ENCODE peak calls at places on chromosomes 5 and 9, in four cellular contexts. N is prostate gland; E is K562; Q is CD8-positive, alpha-beta T cell. Z is an unnamed sample.
A peak's percentile ranks its signal among the peaks of the same experiment; 100 is the strongest.

GRCh38 chr5:38783011-38783551 is 62.7 kb upstream of the OSMR start:
- DNase-seq in N (peak; percentile 68), Q (no peak), E (no peak), Z (no peak)

GRCh38 chr5:104652271-104652861 is 1089.8 kb upstream of the NUDT12 start:
- DNase-seq in N (no peak), E (no peak), Q (no peak), Z (no peak)

GRCh38 chr9:89445801-89446228 is 52.1 kb downstream of the SEMA4D start:
- DNase-seq in Q (no peak), E (no peak), N (no peak), Z (no peak)

GRCh38 chr5:149278811-149279210 is 7.2 kb downstream of the AFAP1L1 start:
- DNase-seq in E (no peak), Q (no peak), N (no peak), Z (no peak)

GRCh38 chr9:93666279-93666784 is 89.9 kb downstream of the PHF2 start:
- DNase-seq in E (no peak), N (no peak), Q (no peak), Z (no peak)

GRCh38 chr5:31864015-31864414 is 225.1 kb downstream of the PDZD2 start:
- DNase-seq in E (no peak), Q (no peak), N (no peak), Z (no peak)

GRCh38 chr5:68265822-68266395 is 50.4 kb downstream of the PIK3R1 start:
- DNase-seq in Q (no peak), N (no peak), E (no peak), Z (no peak)

GRCh38 chr9:127640908-127641545 is 28.9 kb downstream of the STXBP1 start:
- DNase-seq in Q (no peak), N (no peak), E (no peak), Z (no peak)

GRCh38 chr9:111807197-111807596 is 12.5 kb upstream of the SHOC1 start:
- DNase-seq in N (no peak), E (no peak), Q (no peak), Z (no peak)

GRCh38 chr5:144394036-144394435 is 223.4 kb downstream of the KCTD16 start:
- DNase-seq in Q (no peak), E (no peak), N (no peak), Z (no peak)

GRCh38 chr5:169088032-169088726 is 212.8 kb downstream of the SLIT3 start:
- DNase-seq in Q (no peak), E (no peak), N (no peak), Z (no peak)

GRCh38 chr5:79612667-79613190 is 488 bp downstream of the TENT2 start:
- DNase-seq in Q (no peak), N (no peak), E (no peak), Z (peak; percentile 76)

GRCh38 chr9:5389109-5389732 is 48.5 kb downstream of the PLGRKT start:
- DNase-seq in E (no peak), Q (no peak), N (peak; percentile 10), Z (no peak)

GRCh38 chr5:74581988-74582365 is 58.6 kb downstream of the ENC1 start:
- DNase-seq in N (no peak), E (no peak), Q (no peak), Z (no peak)

GRCh38 chr9:106479679-106480078 is 383.3 kb upstream of the ZNF462 start:
- DNase-seq in E (no peak), N (no peak), Q (no peak), Z (no peak)

GRCh38 chr9:86774101-86774500 is 173.2 kb downstream of the GAS1 start:
- DNase-seq in E (no peak), Q (no peak), N (no peak), Z (no peak)

GRCh38 chr5:33401482-33402390 is 39.0 kb upstream of the TARS1 start:
- DNase-seq in N (no peak), Q (no peak), E (no peak), Z (no peak)

GRCh38 chr9:624935-625505 is 216.5 kb upstream of the DMRT1 start:
- DNase-seq in N (no peak), Q (no peak), E (no peak), Z (no peak)

GRCh38 chr9:618478-618877 is 223.0 kb upstream of the DMRT1 start:
- DNase-seq in N (no peak), E (no peak), Q (no peak), Z (no peak)

GRCh38 chr9:616694-617093 is 224.8 kb upstream of the DMRT1 start:
- DNase-seq in Q (no peak), N (no peak), E (no peak), Z (no peak)

GRCh38 chr9:617441-618085 is 223.9 kb upstream of the DMRT1 start:
- DNase-seq in E (no peak), Q (no peak), N (no peak), Z (no peak)

DNA sequence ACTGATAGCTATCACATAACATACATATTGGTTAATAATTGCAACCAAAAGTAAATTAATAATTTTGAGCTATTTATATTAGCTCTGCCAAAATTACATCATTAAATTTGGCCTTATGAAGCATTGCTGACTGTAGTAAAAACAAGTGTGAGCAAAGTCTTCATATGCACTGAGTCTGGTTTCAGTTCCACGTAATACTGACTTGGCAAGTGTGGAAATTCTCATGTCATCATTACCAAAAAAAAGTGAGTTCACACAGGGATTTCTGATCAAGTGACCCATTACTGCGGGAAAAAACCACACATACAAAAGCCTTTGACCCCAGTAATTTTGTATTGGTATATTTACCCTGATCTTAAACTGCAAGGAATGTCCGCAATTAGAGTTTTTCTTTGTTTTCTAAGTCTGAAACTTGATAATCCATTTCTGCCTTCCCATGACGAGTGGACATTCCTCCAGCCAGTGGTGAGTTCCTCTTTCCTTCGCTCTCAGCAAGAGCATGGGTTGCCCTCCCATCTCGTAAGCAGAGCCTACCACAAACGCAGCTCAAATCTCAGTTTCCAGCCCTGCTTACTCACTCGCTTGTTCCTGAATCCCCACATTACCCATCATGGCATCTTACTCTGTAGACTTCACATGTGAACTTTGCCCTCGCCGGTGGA is 220.2 kb upstream of the DMRT1 start:
- DNase-seq in Q (no peak), N (no peak), E (no peak), Z (no peak)
- H3K4me1 ChIP-seq in Q (no peaks in the 10 kb centered on the region), N (peaks cover 8% of the 10 kb centered on the region), E (no peaks in the 10 kb centered on the region), Z (no peaks in the 10 kb centered on the region)

DNA sequence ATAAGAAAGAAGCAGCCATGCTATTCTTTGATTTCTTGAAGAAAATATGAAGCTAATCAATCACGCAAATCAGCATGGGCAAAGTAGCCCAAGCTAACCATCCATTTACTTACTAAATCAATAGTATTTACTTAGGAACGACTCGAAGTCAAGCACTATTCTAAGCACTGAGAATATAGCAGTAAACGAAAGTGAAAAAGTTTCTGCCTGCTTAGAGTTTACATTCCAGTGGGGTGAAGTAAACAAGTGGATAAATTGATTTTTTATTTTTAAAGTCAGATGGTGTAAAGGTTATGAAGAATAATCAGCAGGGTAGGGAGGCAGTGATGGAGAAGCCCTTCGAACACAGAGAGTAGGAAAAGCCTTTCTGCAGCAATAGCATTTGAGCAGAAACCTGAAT is 5.5 kb downstream of the TSTD2 start:
- DNase-seq in N (no peak), Q (no peak), E (no peak), Z (no peak)
- H3K4me1 ChIP-seq in N (no peaks in the 10 kb centered on the region), Q (peaks cover 11% of the 10 kb centered on the region), E (peaks cover 4% of the 10 kb centered on the region), Z (peaks cover 35% of the 10 kb centered on the region)

GRCh38 chr5:167319243-167319642 is 972.2 kb upstream of the WWC1 start:
- DNase-seq in E (no peak), Q (no peak), N (no peak), Z (no peak)
- H3K4me1 ChIP-seq in E (no peaks in the 10 kb centered on the region), Q (no peaks in the 10 kb centered on the region), N (no peaks in the 10 kb centered on the region), Z (no peaks in the 10 kb centered on the region)

GRCh38 chr5:133995341-133995740 is 9.4 kb downstream of the VDAC1 start:
- DNase-seq in N (no peak), E (peak; percentile 52), Q (no peak), Z (peak; percentile 47)
- H3K4me1 ChIP-seq in N (peaks cover 12% of the 10 kb centered on the region), E (peaks cover 18% of the 10 kb centered on the region), Q (peaks cover 5% of the 10 kb centered on the region), Z (peaks cover 39% of the 10 kb centered on the region)

DNA sequence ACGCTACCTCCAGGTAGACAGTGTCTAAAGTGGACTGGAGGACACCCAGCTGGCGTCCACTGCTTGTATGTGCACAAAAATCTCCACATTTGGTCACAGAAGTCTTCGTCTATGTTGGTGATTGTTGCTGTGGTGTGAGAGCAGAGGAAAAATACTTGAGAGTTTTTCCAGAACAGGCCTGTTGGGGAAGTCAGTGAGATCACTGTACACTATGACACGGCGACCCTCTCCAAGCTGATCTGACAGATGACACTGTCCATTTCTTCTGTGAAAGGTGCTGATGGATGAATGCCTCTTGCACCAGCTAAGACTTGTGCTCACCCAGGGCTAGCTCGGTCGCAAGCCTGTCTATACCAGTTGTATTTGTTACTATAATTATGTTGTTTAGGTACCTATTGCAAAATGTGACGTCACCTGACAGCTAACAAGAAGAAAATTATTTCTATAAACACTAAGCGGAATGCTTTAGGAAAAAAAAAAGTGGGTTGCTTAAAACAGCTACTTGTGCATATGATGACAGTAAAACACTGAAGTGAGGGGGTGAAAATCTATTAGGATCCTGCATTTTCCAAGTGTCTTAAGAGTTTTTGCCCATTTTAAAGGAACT is 142.3 kb downstream of the ROR2 start:
- DNase-seq in N (no peak), Q (no peak), E (peak; percentile 20), Z (no peak)
- H3K4me1 ChIP-seq in N (no peaks in the 10 kb centered on the region), Q (no peaks in the 10 kb centered on the region), E (peaks cover 28% of the 10 kb centered on the region), Z (no peaks in the 10 kb centered on the region)

GRCh38 chr9:109100543-109101201 is 19.1 kb downstream of the TMEM245 start:
- DNase-seq in E (no peak), Q (no peak), N (no peak), Z (no peak)
- H3K4me1 ChIP-seq in E (no peaks in the 10 kb centered on the region), Q (peaks cover 63% of the 10 kb centered on the region), N (peaks cover 24% of the 10 kb centered on the region), Z (peaks cover 26% of the 10 kb centered on the region)

DNA sequence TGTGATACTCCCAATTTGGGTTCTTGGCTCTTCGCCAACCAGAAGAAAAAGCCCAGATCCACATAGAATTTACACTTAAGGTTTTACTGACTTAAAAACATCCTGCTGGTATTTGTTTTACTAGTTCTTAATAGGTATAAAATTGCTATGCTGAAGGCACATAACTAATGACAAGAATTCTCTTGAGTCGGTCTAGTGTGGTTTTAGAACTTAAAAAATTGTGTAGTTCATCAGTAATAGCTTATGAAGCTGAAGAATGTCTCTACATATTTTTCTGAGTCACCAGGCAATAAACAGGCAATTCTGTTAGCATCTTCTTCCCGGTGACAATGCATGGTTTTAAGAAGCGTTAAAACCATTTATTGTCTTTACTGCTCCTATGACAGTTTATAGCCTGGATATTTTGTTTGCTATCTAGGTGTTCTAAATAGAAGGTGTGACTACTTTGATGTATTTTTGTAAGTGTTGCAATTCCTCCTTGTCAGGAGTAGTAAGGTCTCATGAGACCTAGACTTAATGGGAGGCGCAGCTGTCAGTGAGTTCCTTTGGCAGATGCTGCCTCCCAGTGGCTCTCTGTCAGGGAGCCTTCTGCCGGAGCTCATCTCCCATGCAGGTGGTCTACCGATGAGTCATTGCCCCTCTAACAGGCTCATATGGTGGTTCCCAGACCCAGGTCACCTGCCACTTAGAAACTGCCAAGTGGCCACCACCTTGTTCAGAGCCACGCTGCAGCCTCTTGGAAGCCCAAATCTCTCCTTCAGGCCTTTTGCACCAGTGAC is 173.8 kb downstream of the MAST4 start:
- DNase-seq in N (no peak), E (no peak), Q (no peak), Z (peak; percentile 51)
- H3K4me1 ChIP-seq in N (no peaks in the 10 kb centered on the region), E (no peaks in the 10 kb centered on the region), Q (no peaks in the 10 kb centered on the region), Z (peaks cover 3% of the 10 kb centered on the region)

GRCh38 chr5:72144762-72145161 is 37.5 kb downstream of the MAP1B start:
- DNase-seq in Q (no peak), E (no peak), N (no peak), Z (no peak)
- H3K4me1 ChIP-seq in Q (no peaks in the 10 kb centered on the region), E (no peaks in the 10 kb centered on the region), N (no peaks in the 10 kb centered on the region), Z (no peaks in the 10 kb centered on the region)

GRCh38 chr5:176676361-176676824 is 29.1 kb downstream of the TSPAN17 start:
- DNase-seq in E (peak; percentile 84), N (no peak), Q (no peak), Z (peak; percentile 76)
- H3K4me1 ChIP-seq in E (peaks cover 35% of the 10 kb centered on the region), N (no peaks in the 10 kb centered on the region), Q (no peaks in the 10 kb centered on the region), Z (peaks cover 12% of the 10 kb centered on the region)

Z was measured in Karpas-422.